ENCODE peak calls at places on chromosome 3, in six cellular contexts. One of them, this sample, is unnamed.

GRCh38 chr3:86234516-86235254 is 756.3 kb downstream of the VGLL3 start:
- DNase-seq in HCT116: no peak
- DNase-seq in hepatocyte: no peak
- DNase-seq in psoas muscle: no peak
- DNase-seq in WERI-Rb-1: no peak
- DNase-seq in adrenal gland: no peak
- DNase-seq in this sample: no peak

GRCh38 chr3:143199998-143200909 is 80.7 kb downstream of the CHST2 start:
- DNase-seq in HCT116: no peak
- DNase-seq in hepatocyte: no peak
- DNase-seq in psoas muscle: no peak
- DNase-seq in WERI-Rb-1: no peak
- DNase-seq in adrenal gland: no peak
- DNase-seq in this sample: no peak

GRCh38 chr3:197352382-197352781 is 54.0 kb upstream of the DLG1 start:
- DNase-seq in HCT116: no peak
- DNase-seq in hepatocyte: peak
- DNase-seq in psoas muscle: peak
- DNase-seq in WERI-Rb-1: peak
- DNase-seq in adrenal gland: peak
- DNase-seq in this sample: no peak

GRCh38 chr3:13706886-13707285 is 158.0 kb downstream of the FBLN2 start:
- DNase-seq in HCT116: no peak
- DNase-seq in hepatocyte: no peak
- DNase-seq in psoas muscle: no peak
- DNase-seq in WERI-Rb-1: no peak
- DNase-seq in adrenal gland: peak
- DNase-seq in this sample: peak

GRCh38 chr3:197339841-197340520 is 41.6 kb upstream of the DLG1 start:
- DNase-seq in HCT116: no peak
- DNase-seq in hepatocyte: peak
- DNase-seq in psoas muscle: peak
- DNase-seq in WERI-Rb-1: no peak
- DNase-seq in adrenal gland: peak
- DNase-seq in this sample: no peak

GRCh38 chr3:58131101-58131500 is 79.7 kb downstream of the DNASE1L3 start:
- DNase-seq in HCT116: no peak
- DNase-seq in hepatocyte: no peak
- DNase-seq in psoas muscle: no peak
- DNase-seq in WERI-Rb-1: no peak
- DNase-seq in adrenal gland: no peak
- DNase-seq in this sample: no peak

GRCh38 chr3:171810278-171811058 is at the start of gene PLD1:
- DNase-seq in HCT116: peak
- DNase-seq in hepatocyte: peak
- DNase-seq in psoas muscle: peak
- DNase-seq in WERI-Rb-1: peak
- DNase-seq in adrenal gland: peak
- DNase-seq in this sample: peak

GRCh38 chr3:51682079-51682478 is 11.0 kb downstream of the TEX264 start:
- DNase-seq in HCT116: peak
- DNase-seq in hepatocyte: peak
- DNase-seq in psoas muscle: peak
- DNase-seq in WERI-Rb-1: peak
- DNase-seq in adrenal gland: peak
- DNase-seq in this sample: peak

GRCh38 chr3:48997714-48998637 is 7.9 kb downstream of the P4HTM start:
- DNase-seq in HCT116: no peak
- DNase-seq in hepatocyte: no peak
- DNase-seq in psoas muscle: no peak
- DNase-seq in WERI-Rb-1: no peak
- DNase-seq in adrenal gland: peak
- DNase-seq in this sample: no peak

GRCh38 chr3:192422321-192422997 is 304.9 kb downstream of the FGF12 start:
- DNase-seq in HCT116: no peak
- DNase-seq in hepatocyte: no peak
- DNase-seq in psoas muscle: no peak
- DNase-seq in WERI-Rb-1: no peak
- DNase-seq in adrenal gland: no peak
- DNase-seq in this sample: no peak

GRCh38 chr3:77772459-77772858 is 732.6 kb downstream of the ROBO2 start:
- DNase-seq in HCT116: no peak
- DNase-seq in hepatocyte: no peak
- DNase-seq in psoas muscle: no peak
- DNase-seq in WERI-Rb-1: no peak
- DNase-seq in adrenal gland: no peak
- DNase-seq in this sample: no peak

GRCh38 chr3:140911822-140912221 is 29.8 kb upstream of the SLC25A36 start:
- DNase-seq in HCT116: no peak
- DNase-seq in hepatocyte: peak
- DNase-seq in psoas muscle: no peak
- DNase-seq in WERI-Rb-1: no peak
- DNase-seq in adrenal gland: no peak
- DNase-seq in this sample: no peak

GRCh38 chr3:66048051-66048395 is 9.3 kb upstream of the MAGI1 start:
- DNase-seq in HCT116: no peak
- DNase-seq in hepatocyte: no peak
- DNase-seq in psoas muscle: no peak
- DNase-seq in WERI-Rb-1: no peak
- DNase-seq in adrenal gland: no peak
- DNase-seq in this sample: no peak

GRCh38 chr3:183185696-183186095 is 23.2 kb upstream of the LAMP3 start:
- DNase-seq in HCT116: no peak
- DNase-seq in hepatocyte: peak
- DNase-seq in psoas muscle: no peak
- DNase-seq in WERI-Rb-1: no peak
- DNase-seq in adrenal gland: peak
- DNase-seq in this sample: peak

GRCh38 chr3:31250116-31250813 is 282.5 kb upstream of the STT3B start:
- DNase-seq in HCT116: no peak
- DNase-seq in hepatocyte: no peak
- DNase-seq in psoas muscle: no peak
- DNase-seq in WERI-Rb-1: no peak
- DNase-seq in adrenal gland: no peak
- DNase-seq in this sample: no peak

GRCh38 chr3:133547432-133548041 is 25.9 kb upstream of the CDV3 start:
- DNase-seq in HCT116: no peak
- DNase-seq in hepatocyte: peak
- DNase-seq in psoas muscle: no peak
- DNase-seq in WERI-Rb-1: no peak
- DNase-seq in adrenal gland: no peak
- DNase-seq in this sample: peak

GRCh38 chr3:99287876-99288275 is 350.5 kb upstream of the COL8A1 start:
- DNase-seq in HCT116: no peak
- DNase-seq in hepatocyte: no peak
- DNase-seq in psoas muscle: no peak
- DNase-seq in WERI-Rb-1: no peak
- DNase-seq in adrenal gland: no peak
- DNase-seq in this sample: no peak

GRCh38 chr3:105730973-105731372 is 137.8 kb downstream of the CBLB start:
- DNase-seq in HCT116: no peak
- DNase-seq in hepatocyte: no peak
- DNase-seq in psoas muscle: no peak
- DNase-seq in WERI-Rb-1: no peak
- DNase-seq in adrenal gland: no peak
- DNase-seq in this sample: no peak

GRCh38 chr3:131107637-131108433 is 81.2 kb downstream of the NEK11 start:
- DNase-seq in HCT116: no peak
- DNase-seq in hepatocyte: no peak
- DNase-seq in psoas muscle: no peak
- DNase-seq in WERI-Rb-1: no peak
- DNase-seq in adrenal gland: no peak
- DNase-seq in this sample: peak

GRCh38 chr3:105700575-105700974 is 168.2 kb downstream of the CBLB start:
- DNase-seq in HCT116: no peak
- DNase-seq in hepatocyte: no peak
- DNase-seq in psoas muscle: no peak
- DNase-seq in WERI-Rb-1: no peak
- DNase-seq in adrenal gland: no peak
- DNase-seq in this sample: no peak

GRCh38 chr3:126354776-126355175 is 2.4 kb downstream of the KLF15 start:
- DNase-seq in HCT116: no peak
- DNase-seq in hepatocyte: no peak
- DNase-seq in psoas muscle: no peak
- DNase-seq in WERI-Rb-1: no peak
- DNase-seq in adrenal gland: no peak
- DNase-seq in this sample: no peak

GRCh38 chr3:126355251-126355650 is 2.0 kb downstream of the KLF15 start:
- DNase-seq in HCT116: no peak
- DNase-seq in hepatocyte: no peak
- DNase-seq in psoas muscle: no peak
- DNase-seq in WERI-Rb-1: no peak
- DNase-seq in adrenal gland: no peak
- DNase-seq in this sample: no peak

GRCh38 chr3:126357299-126358037 is at the start of gene KLF15:
- DNase-seq in HCT116: peak
- DNase-seq in hepatocyte: peak
- DNase-seq in psoas muscle: peak
- DNase-seq in WERI-Rb-1: peak
- DNase-seq in adrenal gland: peak
- DNase-seq in this sample: peak

GRCh38 chr3:126356373-126357298 is 572 bp downstream of the KLF15 start:
- DNase-seq in HCT116: no peak
- DNase-seq in hepatocyte: peak
- DNase-seq in psoas muscle: peak
- DNase-seq in WERI-Rb-1: peak
- DNase-seq in adrenal gland: peak
- DNase-seq in this sample: no peak

DNA sequence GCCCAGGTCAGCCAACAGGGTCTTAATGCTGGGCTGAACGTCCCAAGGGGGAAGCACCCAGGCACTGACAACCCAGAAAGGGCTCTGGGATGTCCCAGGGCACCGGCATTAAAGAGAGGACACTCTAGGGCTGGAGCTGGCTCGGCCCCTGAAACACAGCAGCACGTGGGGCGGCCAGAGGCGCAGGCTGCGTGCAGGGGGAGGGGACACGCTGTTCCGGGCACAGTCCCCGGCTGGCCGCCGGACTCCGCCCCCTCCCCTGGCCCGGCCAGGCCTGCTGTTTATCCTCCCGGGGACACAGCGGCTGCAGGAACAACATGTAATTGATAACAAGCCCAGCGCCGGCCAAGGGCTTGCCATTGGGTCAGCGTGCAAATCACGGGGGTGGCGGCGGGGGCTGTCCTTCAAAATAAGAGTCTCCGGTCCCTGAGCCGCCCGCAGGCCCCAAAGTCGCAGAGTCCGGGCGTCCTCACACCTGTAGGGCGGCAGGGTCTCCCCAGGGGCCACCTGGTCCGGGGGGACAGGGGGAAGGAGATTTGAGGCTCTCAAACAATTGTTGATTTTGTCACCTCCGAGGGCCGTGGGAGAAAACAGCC is 1.3 kb downstream of the KLF15 start:
- DNase-seq in HCT116: peak
- DNase-seq in hepatocyte: peak
- DNase-seq in psoas muscle: peak
- DNase-seq in WERI-Rb-1: peak
- DNase-seq in adrenal gland: peak
- DNase-seq in this sample: peak
- H3K4me3 ChIP-seq in HCT116: peak
- H3K4me3 ChIP-seq in hepatocyte: peak
- H3K4me3 ChIP-seq in psoas muscle: peak
- H3K4me3 ChIP-seq in WERI-Rb-1: peak
- H3K4me3 ChIP-seq in adrenal gland: peak
- H3K4me3 ChIP-seq in this sample: peak

GRCh38 chr3:15387735-15388134 is 39.6 kb downstream of the METTL6 start:
- DNase-seq in HCT116: no peak
- DNase-seq in hepatocyte: no peak
- DNase-seq in psoas muscle: no peak
- DNase-seq in WERI-Rb-1: no peak
- DNase-seq in adrenal gland: peak
- DNase-seq in this sample: no peak

GRCh38 chr3:15384510-15385237 is 42.7 kb downstream of the METTL6 start:
- DNase-seq in HCT116: no peak
- DNase-seq in hepatocyte: no peak
- DNase-seq in psoas muscle: no peak
- DNase-seq in WERI-Rb-1: no peak
- DNase-seq in adrenal gland: peak
- DNase-seq in this sample: no peak

GRCh38 chr3:15382405-15382923 is 44.9 kb downstream of the METTL6 start:
- DNase-seq in HCT116: no peak
- DNase-seq in hepatocyte: no peak
- DNase-seq in psoas muscle: no peak
- DNase-seq in WERI-Rb-1: no peak
- DNase-seq in adrenal gland: peak
- DNase-seq in this sample: no peak

GRCh38 chr3:15387171-15387581 is 40.2 kb downstream of the METTL6 start:
- DNase-seq in HCT116: no peak
- DNase-seq in hepatocyte: no peak
- DNase-seq in psoas muscle: no peak
- DNase-seq in WERI-Rb-1: no peak
- DNase-seq in adrenal gland: peak
- DNase-seq in this sample: no peak

GRCh38 chr3:15386352-15386751 is 41.0 kb downstream of the METTL6 start:
- DNase-seq in HCT116: no peak
- DNase-seq in hepatocyte: no peak
- DNase-seq in psoas muscle: no peak
- DNase-seq in WERI-Rb-1: no peak
- DNase-seq in adrenal gland: peak
- DNase-seq in this sample: no peak
- H3K27ac ChIP-seq in HCT116: no peak
- H3K27ac ChIP-seq in hepatocyte: no peak
- H3K27ac ChIP-seq in psoas muscle: no peak
- H3K27ac ChIP-seq in WERI-Rb-1: no peak
- H3K27ac ChIP-seq in adrenal gland: peak
- H3K27ac ChIP-seq in this sample: no peak

GRCh38 chr3:169026543-169027181 is 636.9 kb downstream of the MECOM start:
- DNase-seq in HCT116: peak
- DNase-seq in hepatocyte: no peak
- DNase-seq in psoas muscle: no peak
- DNase-seq in WERI-Rb-1: no peak
- DNase-seq in adrenal gland: no peak
- DNase-seq in this sample: peak

GRCh38 chr3:169020371-169020770 is 643.1 kb downstream of the MECOM start:
- DNase-seq in HCT116: no peak
- DNase-seq in hepatocyte: no peak
- DNase-seq in psoas muscle: no peak
- DNase-seq in WERI-Rb-1: no peak
- DNase-seq in adrenal gland: no peak
- DNase-seq in this sample: no peak

GRCh38 chr3:169022457-169022856 is 641.1 kb downstream of the MECOM start:
- DNase-seq in HCT116: no peak
- DNase-seq in hepatocyte: no peak
- DNase-seq in psoas muscle: no peak
- DNase-seq in WERI-Rb-1: no peak
- DNase-seq in adrenal gland: no peak
- DNase-seq in this sample: no peak
- H3K4me3 ChIP-seq in HCT116: no peak
- H3K4me3 ChIP-seq in hepatocyte: no peak
- H3K4me3 ChIP-seq in psoas muscle: no peak
- H3K4me3 ChIP-seq in WERI-Rb-1: no peak
- H3K4me3 ChIP-seq in adrenal gland: no peak
- H3K4me3 ChIP-seq in this sample: no peak

DNA sequence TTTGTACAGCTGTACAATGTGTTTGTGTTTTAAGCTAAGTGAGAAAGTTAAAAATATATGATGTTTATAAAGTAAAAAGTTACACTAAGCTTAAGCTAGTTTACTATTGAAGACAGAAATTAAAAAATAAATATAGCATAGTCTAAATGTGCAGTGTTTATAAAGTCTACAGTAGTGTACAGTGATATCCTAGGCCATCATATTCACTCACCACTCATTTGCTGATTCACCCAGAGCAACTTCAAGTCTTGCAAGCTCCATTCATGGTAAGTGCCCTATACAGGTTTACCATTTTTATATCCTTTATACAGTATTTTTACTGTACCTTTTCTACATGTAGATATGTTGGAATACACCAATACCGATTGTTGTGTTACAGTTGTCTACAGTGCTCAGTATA is 553.2 kb upstream of the TBL1XR1 start:
- DNase-seq in HCT116: no peak
- DNase-seq in hepatocyte: no peak
- DNase-seq in psoas muscle: no peak
- DNase-seq in WERI-Rb-1: no peak
- DNase-seq in adrenal gland: no peak
- DNase-seq in this sample: no peak
- H3K27ac ChIP-seq in HCT116: no peak
- H3K27ac ChIP-seq in hepatocyte: no peak
- H3K27ac ChIP-seq in psoas muscle: no peak
- H3K27ac ChIP-seq in WERI-Rb-1: no peak
- H3K27ac ChIP-seq in adrenal gland: no peak
- H3K27ac ChIP-seq in this sample: no peak